ENCODE peak calls at places on chromosomes 16 and 17, in five cellular contexts. B is CD8-positive, alpha-beta T cell; M is fibroblast of the aortic adventitia; W is stomach; H is GM13976. D is an unnamed sample.

GRCh38 chr17:42928714-42929496 is 28.3 kb downstream of the G6PC1 start:
- DNase-seq in B (peak; percentile 10), M (peak; percentile 94), H (peak; percentile 76), W (peak; percentile 36), D (peak; percentile 70)

GRCh38 chr17:19019041-19019941 is 14.7 kb upstream of the FAM83G start:
- DNase-seq in M (no peak), H (no peak), B (no peak), W (no peak), D (no peak)

GRCh38 chr17:4852504-4853075 is 19.4 kb downstream of the MINK1 start:
- DNase-seq in W (no peak), M (peak; percentile 64), H (no peak), B (no peak), D (no peak)

GRCh38 chr17:59372138-59372751 is 40.8 kb downstream of the YPEL2 start:
- DNase-seq in B (no peak), H (peak; percentile 41), W (peak; percentile 53), M (peak; percentile 91), D (no peak)

GRCh38 chr16:66639091-66639885 is 34.8 kb downstream of the CMTM3 start:
- DNase-seq in M (peak; percentile 57), W (no peak), H (no peak), B (no peak), D (no peak)

GRCh38 chr17:7024402-7024785 is 1.5 kb downstream of the BCL6B start:
- DNase-seq in H (no peak), B (no peak), W (no peak), M (no peak), D (no peak)

GRCh38 chr16:28865289-28865688 is 1.6 kb downstream of the SH2B1 start:
- DNase-seq in H (no peak), B (no peak), M (no peak), W (no peak), D (no peak)

GRCh38 chr17:35103271-35103670 is 16.4 kb downstream of the RAD51D start:
- DNase-seq in M (no peak), W (no peak), B (no peak), H (no peak), D (no peak)

GRCh38 chr16:22317001-22317530 is 19.9 kb downstream of the POLR3E start:
- DNase-seq in B (peak; percentile 4), H (no peak), M (no peak), W (no peak), D (no peak)

GRCh38 chr17:17001076-17001777 is 29.3 kb upstream of the TNFRSF13B start:
- DNase-seq in H (no peak), B (no peak), M (no peak), W (no peak), D (no peak)

GRCh38 chr16:71479420-71479819 is 9.7 kb downstream of the ZNF19 start:
- DNase-seq in M (peak; percentile 33), B (no peak), H (no peak), W (no peak), D (no peak)

GRCh38 chr17:14471052-14471451 is 170.2 kb downstream of the HS3ST3B1 start:
- DNase-seq in B (no peak), M (peak; percentile 6), H (no peak), W (no peak), D (no peak)

GRCh38 chr16:4323071-4323844 is 7.4 kb downstream of the GLIS2 start:
- DNase-seq in H (no peak), B (no peak), W (peak; percentile 47), M (no peak), D (no peak)

GRCh38 chr16:19283637-19284036 is 1.9 kb upstream of the CLEC19A start:
- DNase-seq in M (no peak), W (no peak), B (no peak), H (no peak), D (no peak)

GRCh38 chr17:50265212-50265611 is 9.1 kb upstream of the TMEM92 start:
- DNase-seq in W (peak; percentile 85), B (no peak), H (peak; percentile 14), M (no peak), D (no peak)

GRCh38 chr16:68951991-68952877 is 108.9 kb downstream of the TANGO6 start:
- DNase-seq in H (no peak), W (no peak), M (peak; percentile 33), B (no peak), D (no peak)

GRCh38 chr17:40564883-40565744 is at the start of gene CCR7:
- DNase-seq in H (peak; percentile 67), M (no peak), B (peak; percentile 91), W (peak; percentile 15), D (peak; percentile 62)

GRCh38 chr16:28974007-28974436 is 556 bp upstream of the SPNS1 start:
- DNase-seq in M (peak; percentile 74), W (peak; percentile 44), B (peak; percentile 29), H (no peak), D (peak; percentile 36)

GRCh38 chr17:62670202-62670821 is 42.8 kb downstream of the MRC2 start:
- DNase-seq in M (no peak), H (no peak), W (no peak), B (no peak), D (no peak)

GRCh38 chr16:47581114-47581513 is 120.0 kb downstream of the PHKB start:
- DNase-seq in B (no peak), M (no peak), H (no peak), W (no peak), D (no peak)

GRCh38 chr17:50423553-50424159 is 2.4 kb upstream of the ACSF2 start:
- DNase-seq in M (peak; percentile 91), W (no peak), H (no peak), B (no peak), D (no peak)

GRCh38 chr17:69523252-69523861 is 108.9 kb downstream of the MAP2K6 start:
- DNase-seq in W (no peak), B (no peak), H (peak; percentile 41), M (peak; percentile 64), D (peak; percentile 41)

GRCh38 chr17:2710075-2710803 is 1.3 kb downstream of the CLUH start:
- DNase-seq in H (no peak), M (no peak), W (no peak), B (no peak), D (no peak)

GRCh38 chr17:2624292-2624731 is 30.9 kb downstream of the PAFAH1B1 start:
- DNase-seq in B (no peak), W (no peak), H (no peak), M (no peak), D (no peak)

GRCh38 chr17:34242976-34243731 is 11.9 kb upstream of the CCL2 start:
- DNase-seq in M (no peak), H (no peak), W (no peak), B (no peak), D (no peak)

GRCh38 chr17:42879596-42879985 is 21.0 kb upstream of the G6PC1 start:
- DNase-seq in W (no peak), M (no peak), H (no peak), B (no peak), D (no peak)

GRCh38 chr17:72255481-72255880 is 134.7 kb downstream of the SOX9 start:
- DNase-seq in M (no peak), H (no peak), W (no peak), B (no peak), D (no peak)

GRCh38 chr17:68456529-68457167 is 648 bp downstream of the WIPI1 start:
- DNase-seq in B (no peak), M (peak; percentile 90), H (peak; percentile 29), W (peak; percentile 70), D (no peak)

GRCh38 chr17:1232331-1232730 is 37.9 kb upstream of the BHLHA9 start:
- DNase-seq in B (no peak), M (no peak), H (no peak), W (no peak), D (no peak)

GRCh38 chr17:1237471-1237870 is 32.8 kb upstream of the BHLHA9 start:
- DNase-seq in M (no peak), B (no peak), H (no peak), W (no peak), D (no peak)

GRCh38 chr17:1232786-1233185 is 37.5 kb upstream of the BHLHA9 start:
- DNase-seq in W (no peak), H (no peak), B (no peak), M (peak; percentile 28), D (no peak)

GRCh38 chr17:1231456-1231855 is 38.8 kb upstream of the BHLHA9 start:
- DNase-seq in W (peak; percentile 61), B (no peak), M (no peak), H (no peak), D (no peak)

GRCh38 chr17:1234455-1234854 is 35.8 kb upstream of the BHLHA9 start:
- DNase-seq in H (no peak), W (no peak), B (no peak), M (no peak), D (no peak)
- TF ChIP-seq CTCF in H (no peak), W (no peak), B (no peak), M (no peak), D (no peak)

GRCh38 chr16:13873835-13874438 is 46.0 kb upstream of the ERCC4 start:
- DNase-seq in H (no peak), M (peak; percentile 9), B (no peak), W (no peak), D (no peak)
- TF ChIP-seq CTCF in H (no peak), M (peak; percentile 37), B (no peak), W (no peak), D (peak; percentile 18)

DNA sequence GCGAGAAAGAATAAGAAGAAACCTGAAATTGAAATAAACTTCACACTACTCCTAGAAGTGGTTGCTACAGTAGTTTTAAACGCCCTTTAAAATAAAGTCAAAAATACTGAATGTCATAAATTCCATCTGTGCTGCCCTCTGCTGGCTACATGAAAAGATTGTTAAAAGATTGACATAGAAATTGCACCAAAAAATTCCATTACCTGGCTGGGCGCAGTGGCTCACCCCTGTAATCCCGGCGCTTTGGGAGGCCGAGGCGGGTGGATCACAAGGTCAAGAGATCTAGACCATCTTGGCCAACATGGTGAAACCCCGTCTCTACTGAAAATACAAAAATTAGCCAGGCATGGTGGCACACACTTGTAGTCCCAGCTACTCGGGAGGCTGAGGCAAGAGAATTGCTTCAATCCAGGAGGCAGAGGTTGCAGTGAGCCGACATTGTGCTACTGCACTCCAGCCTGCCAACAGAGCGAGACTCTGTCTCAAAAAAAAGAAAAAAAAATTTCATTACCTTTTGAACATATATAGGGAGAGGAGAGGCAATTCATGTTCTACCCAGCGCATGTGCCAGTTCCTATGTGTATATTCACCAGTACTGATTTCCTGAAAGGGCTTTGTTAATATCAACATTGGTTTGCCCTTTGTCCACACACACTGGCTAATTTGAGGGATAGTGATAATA is 36.5 kb downstream of the CYTH1 start:
- DNase-seq in B (peak; percentile 62), W (no peak), H (no peak), M (peak; percentile 73), D (no peak)
- TF ChIP-seq CTCF in B (peak; percentile 87), W (no peak), H (no peak), M (peak; percentile 50), D (no peak)

DNA sequence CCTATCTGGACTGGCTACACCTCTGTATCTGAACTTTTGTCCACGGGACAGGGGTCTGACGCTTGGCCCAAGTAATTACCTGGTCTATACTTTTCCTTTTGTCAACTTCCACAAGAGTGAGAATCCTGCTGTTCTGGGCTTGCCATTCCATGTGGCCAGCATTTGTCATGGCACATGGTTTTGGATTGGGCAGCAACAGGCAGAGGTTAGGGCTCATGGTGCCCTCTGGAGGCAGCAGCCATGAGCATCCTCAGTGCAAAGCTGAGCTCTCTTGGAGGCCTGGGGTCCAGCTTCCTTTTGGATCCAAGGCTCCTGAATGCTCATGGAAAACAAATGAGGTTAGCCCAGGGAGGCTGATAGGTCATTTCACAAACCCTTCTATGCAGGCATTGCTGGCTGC is 7.5 kb upstream of the EDC4 start:
- DNase-seq in H (peak; percentile 53), M (peak; percentile 47), B (no peak), W (peak; percentile 34), D (no peak)
- TF ChIP-seq CTCF in H (peak; percentile 50), M (peak; percentile 45), B (no peak), W (no peak), D (peak; percentile 50)